ENCODE peak calls at places on chromosomes 7 and 10, in nine cellular contexts. F is HFFc6, L is GM10248, P is NCI-H774, H is OCI-LY7, R is dermis blood vessel endothelial cell, M is aorta, V is small intestine, U is right lobe of liver. Q is an unnamed sample.

GRCh38 chr10:24202181-24202570 is 6.8 kb upstream of the KIAA1217 start:
- DNase-seq in F (no peak), L (no peak), P (no peak), H (no peak), R (no peak), M (no peak), V (peak; percentile 61), U (no peak), Q (no peak)

GRCh38 chr7:6228363-6228762 is 44.1 kb downstream of the CYTH3 start:
- DNase-seq in F (no peak), L (no peak), P (no peak), H (no peak), R (no peak), M (no peak), V (no peak), U (no peak), Q (no peak)

GRCh38 chr7:140035400-140036223 is 27.1 kb downstream of the PARP12 start:
- DNase-seq in F (peak; percentile 76), L (no peak), P (no peak), H (no peak), R (peak; percentile 65), M (no peak), V (no peak), U (no peak), Q (no peak)

GRCh38 chr7:150388709-150389531 is 9.8 kb downstream of the ZNF775 start:
- DNase-seq in F (no peak), L (no peak), P (no peak), H (no peak), R (peak; percentile 75), M (peak; percentile 84), V (peak; percentile 51), U (peak; percentile 89), Q (no peak)

GRCh38 chr10:12350167-12350872 is 973 bp downstream of the CAMK1D start:
- DNase-seq in F (no peak), L (peak; percentile 61), P (no peak), H (peak; percentile 57), R (peak; percentile 35), M (peak; percentile 79), V (peak; percentile 87), U (peak; percentile 47), Q (peak; percentile 80)

GRCh38 chr10:71963756-71964668 is at the start of gene CHST3:
- DNase-seq in F (peak; percentile 39), L (peak; percentile 32), P (no peak), H (no peak), R (peak; percentile 69), M (peak; percentile 94), V (peak; percentile 10), U (peak; percentile 58), Q (peak; percentile 7)

GRCh38 chr10:310976-311639 is 175.9 kb downstream of the ZMYND11 start:
- DNase-seq in F (peak; percentile 47), L (no peak), P (no peak), H (no peak), R (no peak), M (peak; percentile 61), V (no peak), U (no peak), Q (no peak)

GRCh38 chr7:2082357-2083038 is 150.2 kb downstream of the MAD1L1 start:
- DNase-seq in F (peak; percentile 87), L (no peak), P (no peak), H (no peak), R (no peak), M (no peak), V (no peak), U (no peak), Q (no peak)

GRCh38 chr10:119652361-119652760 is 1.2 kb downstream of the BAG3 start:
- DNase-seq in F (peak; percentile 78), L (peak; percentile 58), P (no peak), H (peak; percentile 46), R (peak; percentile 77), M (no peak), V (peak; percentile 74), U (no peak), Q (peak; percentile 51)

Q was measured in RPMI8226.